ENCODE peak calls at places on chromosome 9, in five cellular contexts. R, P, A, C and H are unnamed samples.

GRCh38 chr9:124839612-124840299 is 13.5 kb upstream of the WDR38 start:
- DNase-seq in R (peak; percentile 89), A (no peak), C (no peak), P (no peak), H (no peak)

GRCh38 chr9:11893331-11893730 is 799.9 kb upstream of the TYRP1 start:
- DNase-seq in R (no peak), P (no peak), C (no peak), A (no peak), H (no peak)

GRCh38 chr9:2354216-2354615 is 267.4 kb upstream of the VLDLR start:
- DNase-seq in C (no peak), R (no peak), A (no peak), P (no peak), H (no peak)

GRCh38 chr9:14945351-14945750 is 35.1 kb upstream of the FREM1 start:
- DNase-seq in C (no peak), A (no peak), P (no peak), R (no peak), H (no peak)

GRCh38 chr9:97300586-97300985 is 6.9 kb upstream of the CCDC180 start:
- DNase-seq in P (no peak), A (no peak), C (no peak), R (no peak), H (no peak)

GRCh38 chr9:89926691-89927220 is 321.9 kb downstream of the GADD45G start:
- DNase-seq in C (no peak), P (no peak), A (peak; percentile 62), R (no peak), H (peak; percentile 80)

GRCh38 chr9:93060746-93061259 is 2.3 kb downstream of the SUSD3 start:
- DNase-seq in A (peak; percentile 52), C (no peak), P (no peak), R (no peak), H (no peak)

GRCh38 chr9:137705443-137705863 is 86.6 kb downstream of the EHMT1 start:
- DNase-seq in P (no peak), R (no peak), C (no peak), A (no peak), H (no peak)

GRCh38 chr9:37944266-37944650 is 40.3 kb upstream of the SLC25A51 start:
- DNase-seq in C (no peak), P (no peak), R (no peak), A (no peak), H (no peak)

GRCh38 chr9:70613024-70613768 is 198.7 kb upstream of the KLF9 start:
- DNase-seq in A (no peak), C (no peak), P (no peak), R (no peak), H (no peak)

GRCh38 chr9:69577123-69577522 is 95.0 kb downstream of the APBA1 start:
- DNase-seq in A (no peak), C (no peak), P (no peak), R (no peak), H (no peak)

GRCh38 chr9:89437772-89438171 is 60.1 kb downstream of the SEMA4D start:
- DNase-seq in P (no peak), A (no peak), C (no peak), R (no peak), H (no peak)

GRCh38 chr9:15087031-15087417 is 176.8 kb upstream of the FREM1 start:
- DNase-seq in P (no peak), R (no peak), C (no peak), A (no peak), H (no peak)

GRCh38 chr9:86705474-86705873 is 241.8 kb downstream of the GAS1 start:
- DNase-seq in C (no peak), R (no peak), P (no peak), A (no peak), H (no peak)

GRCh38 chr9:118829334-118829733 is 539.9 kb downstream of the BRINP1 start:
- DNase-seq in R (peak; percentile 66), P (no peak), A (no peak), C (no peak), H (no peak)

GRCh38 chr9:136792321-136793062 is 1.3 kb downstream of the TMEM141 start:
- DNase-seq in A (no peak), C (no peak), P (no peak), R (no peak), H (no peak)

GRCh38 chr9:105425817-105426433 is 21.9 kb upstream of the FSD1L start:
- DNase-seq in C (no peak), A (no peak), P (no peak), R (peak; percentile 33), H (no peak)

GRCh38 chr9:9790216-9790872 is 822.5 kb downstream of the PTPRD start:
- DNase-seq in C (peak; percentile 13), P (no peak), A (no peak), R (peak; percentile 74), H (no peak)

GRCh38 chr9:37987467-37987981 is 81.5 kb downstream of the SHB start:
- DNase-seq in C (no peak), P (no peak), A (no peak), R (no peak), H (no peak)

GRCh38 chr9:6133346-6134063 is 82.1 kb upstream of the IL33 start:
- DNase-seq in C (no peak), A (no peak), R (no peak), P (no peak), H (no peak)

GRCh38 chr9:74718709-74719108 is 169.0 kb downstream of the TRPM6 start:
- DNase-seq in A (no peak), C (no peak), R (no peak), P (no peak), H (no peak)

GRCh38 chr9:87112656-87113055 is 165.3 kb upstream of the GAS1 start:
- DNase-seq in R (no peak), C (no peak), P (no peak), A (no peak), H (no peak)

GRCh38 chr9:114288233-114289051 is 34.5 kb upstream of the ORM1 start:
- DNase-seq in A (peak; percentile 22), R (peak; percentile 73), P (peak; percentile 52), C (no peak), H (no peak)

GRCh38 chr9:2291980-2292704 is 277.0 kb downstream of the SMARCA2 start:
- DNase-seq in A (no peak), R (no peak), P (no peak), C (no peak), H (peak; percentile 53)

GRCh38 chr9:137341227-137341626 is 39.2 kb upstream of the NRARP start:
- DNase-seq in P (no peak), R (no peak), C (no peak), A (no peak), H (no peak)

GRCh38 chr9:35792044-35792813 is 838 bp downstream of the NPR2 start:
- DNase-seq in P (no peak), A (no peak), R (no peak), C (no peak), H (no peak)

GRCh38 chr9:122097679-122098315 is 4.7 kb upstream of the TTLL11 start:
- DNase-seq in P (no peak), C (no peak), A (no peak), R (no peak), H (no peak)

GRCh38 chr9:125663127-125663526 is 43.9 kb downstream of the MAPKAP1 start:
- DNase-seq in A (no peak), R (no peak), P (no peak), C (peak; percentile 27), H (no peak)

GRCh38 chr9:107487521-107488399 is 1.8 kb downstream of the KLF4 start:
- DNase-seq in P (peak; percentile 64), C (no peak), R (peak; percentile 87), A (peak; percentile 68), H (peak; percentile 61)

GRCh38 chr9:107488400-107489143 is 997 bp downstream of the KLF4 start:
- DNase-seq in C (no peak), A (peak; percentile 56), P (peak; percentile 79), R (peak; percentile 50), H (peak; percentile 81)

GRCh38 chr9:107491081-107492053 is 1.8 kb upstream of the KLF4 start:
- DNase-seq in R (peak; percentile 53), P (no peak), C (no peak), A (peak; percentile 30), H (peak; percentile 13)

GRCh38 chr9:107489144-107489673 is 360 bp downstream of the KLF4 start:
- DNase-seq in R (no peak), A (no peak), P (no peak), C (no peak), H (no peak)

GRCh38 chr9:107489687-107490605 is at the start of gene KLF4:
- DNase-seq in R (peak; percentile 95), C (no peak), A (peak; percentile 92), P (peak; percentile 93), H (peak; percentile 96)
- H3K4me3 ChIP-seq in R (peak within 1 kb of the TSS; percentile 82), C (peak within 1 kb of the TSS; percentile 48), A (peak within 1 kb of the TSS; percentile 67), P (peak within 1 kb of the TSS; percentile 68), H (peak within 1 kb of the TSS; percentile 66)

GRCh38 chr9:133333011-133333410 is 3.0 kb downstream of the SURF6 start:
- DNase-seq in A (no peak), R (no peak), P (no peak), C (no peak), H (no peak)

GRCh38 chr9:133331221-133331620 is 4.8 kb downstream of the SURF6 start:
- DNase-seq in C (no peak), P (no peak), A (no peak), R (no peak), H (no peak)

GRCh38 chr9:133332381-133332730 is 3.6 kb downstream of the SURF6 start:
- DNase-seq in P (no peak), R (no peak), C (no peak), A (no peak), H (no peak)

GRCh38 chr9:133333566-133333965 is 2.4 kb downstream of the SURF6 start:
- DNase-seq in C (no peak), R (no peak), P (no peak), A (no peak), H (no peak)

GRCh38 chr9:133331641-133332380 is 4.2 kb downstream of the SURF6 start:
- DNase-seq in A (no peak), R (no peak), C (no peak), P (no peak), H (no peak)
- TF ChIP-seq POLR2AphosphoS5 in A (no peak), R (no peak), C (no peak), P (no peak), H (no peak)

DNA sequence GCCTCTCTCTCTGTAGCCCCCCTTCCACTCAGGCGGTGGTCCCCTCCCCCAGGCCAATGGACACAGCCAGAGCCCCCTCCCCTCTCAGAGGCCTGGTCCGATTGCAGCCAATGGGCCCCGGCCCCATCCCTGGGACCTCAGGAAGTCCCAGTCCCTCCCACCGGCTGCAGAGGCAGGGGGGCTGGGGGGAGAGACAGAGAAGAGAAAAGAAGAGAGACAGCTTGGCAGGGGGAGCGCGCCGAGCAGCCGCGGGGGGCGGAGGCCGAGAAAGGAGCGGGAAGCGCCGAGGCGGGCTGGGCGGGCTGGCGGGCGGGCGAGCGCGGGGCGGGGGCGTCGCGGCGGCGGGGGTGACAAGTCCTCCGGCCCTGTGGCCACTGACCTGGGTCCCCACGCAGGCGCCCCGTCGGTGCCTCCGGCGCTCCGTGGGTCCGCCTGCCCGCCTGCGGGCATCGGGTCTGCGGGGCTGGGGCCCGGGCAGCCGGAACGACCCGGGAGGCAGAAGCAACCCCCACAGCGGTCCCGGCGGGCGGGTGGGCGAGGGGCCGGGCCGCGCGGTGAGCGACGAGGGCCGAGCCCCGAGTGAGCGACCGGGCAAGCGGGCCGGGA is 11.8 kb downstream of the CNTFR start:
- DNase-seq in A (no peak), R (peak; percentile 81), C (no peak), P (no peak), H (no peak)
- H3K4me3 ChIP-seq in A (peak overlapping the region; percentile 47), R (peak overlapping the region; percentile 62), C (no peak overlapping the region), P (peak overlapping the region; percentile 49), H (peak overlapping the region; percentile 17)

GRCh38 chr9:29753638-29754037 is 2180.4 kb upstream of the C9orf72 start:
- DNase-seq in P (no peak), C (no peak), A (no peak), R (no peak), H (no peak)

GRCh38 chr9:29751220-29751619 is 2177.9 kb upstream of the C9orf72 start:
- DNase-seq in C (no peak), A (no peak), P (no peak), R (no peak), H (no peak)

GRCh38 chr9:29750062-29750461 is 2176.8 kb upstream of the C9orf72 start:
- DNase-seq in A (no peak), R (no peak), P (no peak), C (no peak), H (no peak)
- TF ChIP-seq POLR2AphosphoS5 in A (no peak), R (no peak), P (no peak), C (no peak), H (no peak)